ENCODE peak calls at places on chromosomes 3 and 15, in ten cellular contexts. P is heart right ventricle, Q is adipocyte, B is kidney epithelial cell, U is SJSA1, C is H7, E is neural progenitor cell, J is GM06990, A is astrocyte of the spinal cord, X is MG63. F is an unnamed sample.

GRCh38 chr15:52527898-52528464 is 699 bp downstream of the MYO5A start:
- DNase-seq in X (peak; percentile 23), A (peak; percentile 38), J (no peak), E (peak; percentile 54), C (peak; percentile 65), P (no peak), B (no peak), U (no peak), Q (peak; percentile 57), F (peak; percentile 27)

GRCh38 chr15:72117448-72117697 is 577 bp downstream of the MYO9A start:
- DNase-seq in U (peak; percentile 85), Q (peak; percentile 94), B (no peak), X (peak; percentile 88), A (peak; percentile 83), E (peak; percentile 90), J (no peak), C (peak; percentile 88), P (peak; percentile 84), F (peak; percentile 82)

GRCh38 chr3:79148786-79149185 is 619.0 kb downstream of the ROBO1 start:
- DNase-seq in U (no peak), J (no peak), P (no peak), B (no peak), X (peak; percentile 30), A (peak; percentile 56), C (no peak), E (no peak), Q (no peak), F (peak; percentile 30)

GRCh38 chr3:37686225-37686624 is 175.5 kb upstream of the CTDSPL start:
- DNase-seq in P (no peak), C (peak; percentile 47), Q (no peak), X (no peak), U (no peak), B (no peak), J (no peak), A (no peak), E (peak; percentile 27), F (no peak)

GRCh38 chr15:61393949-61394348 is 164.8 kb upstream of the RORA start:
- DNase-seq in B (no peak), C (no peak), A (peak; percentile 39), Q (no peak), X (peak; percentile 32), P (no peak), J (no peak), E (no peak), U (no peak), F (no peak)

GRCh38 chr15:56948000-56948765 is 29.7 kb downstream of the TCF12 start:
- DNase-seq in A (no peak), U (no peak), B (no peak), Q (peak; percentile 34), C (no peak), J (no peak), X (no peak), E (no peak), P (no peak), F (peak; percentile 27)

GRCh38 chr3:11536936-11537612 is 106.6 kb downstream of the VGLL4 start:
- DNase-seq in X (no peak), Q (no peak), P (no peak), A (no peak), C (peak; percentile 21), U (no peak), B (no peak), J (no peak), E (no peak), F (no peak)

GRCh38 chr15:43974852-43975251 is 148.1 kb downstream of the WDR76 start:
- DNase-seq in B (peak; percentile 79), U (no peak), C (no peak), X (no peak), P (no peak), J (peak; percentile 59), A (no peak), Q (no peak), E (peak; percentile 85), F (no peak)

GRCh38 chr15:100919481-100920405 is 586 bp downstream of the LRRK1 start:
- DNase-seq in A (peak; percentile 20), E (peak; percentile 41), Q (peak; percentile 67), U (no peak), C (peak; percentile 80), P (peak; percentile 25), B (no peak), X (peak; percentile 57), J (peak; percentile 61), F (no peak)

GRCh38 chr3:185865277-185865676 is 40.4 kb upstream of the IGF2BP2 start:
- DNase-seq in J (no peak), C (no peak), B (no peak), Q (no peak), E (peak; percentile 53), X (peak; percentile 4), P (no peak), U (no peak), A (no peak), F (no peak)

GRCh38 chr3:176934698-176935097 is 262.6 kb downstream of the TBL1XR1 start:
- DNase-seq in C (no peak), J (no peak), P (no peak), Q (no peak), B (no peak), U (no peak), A (no peak), X (no peak), E (no peak), F (no peak)

GRCh38 chr15:99324082-99324620 is 72.9 kb downstream of the LRRC28 start:
- DNase-seq in U (peak; percentile 83), Q (peak; percentile 93), B (peak; percentile 82), X (peak; percentile 90), P (no peak), E (no peak), C (no peak), J (peak; percentile 43), A (peak; percentile 97), F (peak; percentile 70)

GRCh38 chr15:82960766-82961165 is 8.2 kb upstream of the HOMER2 start:
- DNase-seq in U (no peak), P (no peak), C (no peak), J (no peak), B (no peak), X (no peak), A (no peak), E (no peak), Q (no peak), F (no peak)

GRCh38 chr15:34304613-34305012 is 33.0 kb downstream of the SLC12A6 start:
- DNase-seq in E (no peak), X (no peak), C (no peak), J (no peak), Q (peak; percentile 60), A (peak; percentile 79), P (no peak), U (no peak), B (no peak), F (peak; percentile 69)

GRCh38 chr15:99050328-99050980 is 42.9 kb upstream of the PGPEP1L start:
- DNase-seq in Q (no peak), P (no peak), A (no peak), B (no peak), U (no peak), X (no peak), C (no peak), E (no peak), J (no peak), F (no peak)

GRCh38 chr3:19945405-19946290 is 1.2 kb upstream of the RAB5A start:
- DNase-seq in E (peak; percentile 5), C (no peak), J (peak; percentile 4), P (no peak), B (no peak), U (no peak), X (no peak), Q (no peak), A (no peak), F (no peak)

GRCh38 chr3:19947549-19948071 is 713 bp downstream of the RAB5A start:
- DNase-seq in Q (peak; percentile 84), U (peak; percentile 45), B (no peak), C (peak; percentile 63), P (no peak), A (peak; percentile 48), E (peak; percentile 68), X (peak; percentile 48), J (peak; percentile 78), F (peak; percentile 30)

GRCh38 chr3:19948192-19948591 is 1.3 kb downstream of the RAB5A start:
- DNase-seq in P (no peak), J (no peak), X (no peak), C (no peak), Q (no peak), U (no peak), B (no peak), E (no peak), A (peak; percentile 14), F (no peak)

GRCh38 chr3:19946832-19947548 is at the start of gene RAB5A:
- DNase-seq in U (peak; percentile 97), A (peak; percentile 99), J (peak; percentile 99), P (peak; percentile 96), X (peak; percentile 94), Q (peak; percentile 99), B (peak; percentile 93), C (peak; percentile 95), E (peak; percentile 98), F (peak; percentile 99)

DNA sequence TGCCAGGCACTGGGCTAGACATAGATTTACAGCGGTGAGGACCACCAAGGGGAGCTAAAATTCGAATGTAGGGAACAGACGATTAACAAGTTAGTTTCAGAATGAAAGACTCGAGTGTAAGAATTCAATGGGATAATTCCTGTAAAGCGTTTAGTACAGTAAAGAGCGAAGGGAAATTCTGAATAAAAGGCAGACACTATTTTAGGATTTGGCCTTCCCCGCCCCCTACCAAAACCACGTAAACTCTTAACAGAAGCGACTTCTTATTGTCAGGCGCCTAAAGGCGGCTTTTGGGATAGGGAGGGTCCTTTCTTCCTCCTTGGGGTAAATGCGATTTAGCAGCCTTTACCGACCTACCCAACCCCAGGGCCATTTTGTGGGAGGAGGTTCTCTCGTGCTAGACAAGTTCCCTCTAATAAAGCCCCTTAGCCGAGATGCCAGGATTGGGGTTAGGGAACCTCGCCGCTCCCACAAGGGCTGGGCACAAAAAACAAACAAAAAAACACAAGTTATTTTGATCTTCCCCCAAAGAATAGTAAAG is 536 bp upstream of the RAB5A start:
- DNase-seq in E (no peak), B (no peak), P (no peak), C (no peak), A (no peak), X (no peak), Q (no peak), J (no peak), U (no peak), F (no peak)
- H3K4me3 ChIP-seq in E (peak overlapping the region; percentile 92), B (peak overlapping the region; percentile 74), P (peak overlapping the region; percentile 98), C (peak overlapping the region; percentile 59), A (peak overlapping the region; percentile 99), X (peak overlapping the region; percentile 86), Q (peak overlapping the region; percentile 99), J (peak overlapping the region; percentile 84), U (peak overlapping the region; percentile 81), F (peak overlapping the region; percentile 96)

GRCh38 chr15:74958908-74959642 is 2.5 kb upstream of the RPP25 start:
- DNase-seq in B (no peak), C (peak; percentile 73), Q (no peak), J (no peak), P (no peak), A (no peak), E (peak; percentile 74), X (no peak), U (no peak), F (no peak)
- H3K4me3 ChIP-seq in B (peak overlapping the region; percentile 41), C (peak overlapping the region; percentile 73), Q (peak overlapping the region; percentile 76), J (no peak overlapping the region), P (peak overlapping the region; percentile 64), A (peak overlapping the region; percentile 18), E (peak overlapping the region; percentile 49), X (no peak overlapping the region), U (peak overlapping the region; percentile 43), F (peak overlapping the region; percentile 89)

GRCh38 chr3:152267319-152267689 is 1.4 kb upstream of the MBNL1 start:
- DNase-seq in E (no peak), Q (no peak), A (no peak), U (no peak), X (no peak), C (no peak), P (no peak), J (no peak), B (no peak), F (no peak)
- H3K4me3 ChIP-seq in E (no peak overlapping the region), Q (peak overlapping the region; percentile 92), A (no peak overlapping the region), U (no peak overlapping the region), X (peak overlapping the region; percentile 75), C (no peak overlapping the region), P (peak overlapping the region; percentile 75), J (no peak overlapping the region), B (no peak overlapping the region), F (no peak overlapping the region)

GRCh38 chr15:94298359-94298758 is 67.0 kb downstream of the MCTP2 start:
- DNase-seq in U (no peak), E (no peak), C (no peak), B (no peak), A (peak; percentile 44), X (no peak), J (no peak), Q (no peak), P (no peak), F (no peak)
- H3K4me3 ChIP-seq in U (no peak overlapping the region), E (no peak overlapping the region), C (no peak overlapping the region), B (no peak overlapping the region), A (no peak overlapping the region), X (no peak overlapping the region), J (no peak overlapping the region), Q (no peak overlapping the region), P (no peak overlapping the region), F (no peak overlapping the region)